ENCODE peak calls at places on chromosomes 13 and 19, in eight cellular contexts. I, U, G, F, H, A, Y and N are unnamed samples.

GRCh38 chr19:47891622-47891922 is 5.5 kb upstream of the SULT2A1 start:
- DNase-seq in I (no peak), U (no peak), G (peak; percentile 10), F (no peak), H (no peak), A (no peak), Y (no peak), N (no peak)

GRCh38 chr19:31263317-31263716 is 85.9 kb downstream of the TSHZ3 start:
- DNase-seq in I (no peak), U (no peak), G (no peak), F (no peak), H (no peak), A (no peak), Y (no peak), N (peak; percentile 7)

GRCh38 chr19:29495091-29495490 is 30.7 kb upstream of the VSTM2B start:
- DNase-seq in I (no peak), U (no peak), G (no peak), F (no peak), H (no peak), A (no peak), Y (no peak), N (no peak)

GRCh38 chr19:18112989-18113478 is 15.5 kb downstream of the MAST3 start:
- DNase-seq in I (peak; percentile 86), U (peak; percentile 65), G (peak; percentile 92), F (peak; percentile 22), H (peak; percentile 67), A (no peak), Y (peak; percentile 88), N (peak; percentile 74)

GRCh38 chr19:53037101-53038097 is 7.1 kb upstream of the ERVV-2 start:
- DNase-seq in I (peak; percentile 68), U (no peak), G (peak; percentile 49), F (no peak), H (no peak), A (peak; percentile 18), Y (peak; percentile 82), N (peak; percentile 21)

GRCh38 chr19:40829205-40829604 is 21.0 kb downstream of the CYP2A6 start:
- DNase-seq in I (no peak), U (no peak), G (no peak), F (no peak), H (no peak), A (no peak), Y (no peak), N (no peak)

GRCh38 chr19:46081928-46082727 is 41.3 kb upstream of the IGFL4 start:
- DNase-seq in I (no peak), U (no peak), G (no peak), F (no peak), H (no peak), A (no peak), Y (peak; percentile 76), N (peak; percentile 33)

GRCh38 chr19:9848060-9848459 is 12.9 kb downstream of the PIN1 start:
- DNase-seq in I (no peak), U (no peak), G (no peak), F (no peak), H (no peak), A (no peak), Y (no peak), N (no peak)

GRCh38 chr13:43240278-43240677 is 216.9 kb downstream of the DNAJC15 start:
- DNase-seq in I (no peak), U (no peak), G (no peak), F (no peak), H (no peak), A (no peak), Y (no peak), N (no peak)

GRCh38 chr13:36431204-36432105 is 840 bp upstream of the CCNA1 start:
- DNase-seq in I (no peak), U (no peak), G (no peak), F (no peak), H (no peak), A (no peak), Y (no peak), N (no peak)

GRCh38 chr13:114109646-114110045 is 22.8 kb downstream of the RASA3 start:
- DNase-seq in I (no peak), U (no peak), G (peak; percentile 79), F (peak; percentile 61), H (no peak), A (no peak), Y (no peak), N (no peak)